ENCODE peak calls at places on chromosomes 13 and 19, in four cellular contexts. One of them, this sample, is unnamed.
A peak's percentile ranks its signal among the peaks of the same experiment; 100 is the strongest.

GRCh38 chr13:43411741-43412140 is 375.0 kb downstream of the ENOX1 start:
- DNase-seq in GM12878: no peak
- DNase-seq in K562: no peak
- DNase-seq in HL-60: no peak
- DNase-seq in this sample: no peak

GRCh38 chr19:23772668-23773063 is 14.0 kb upstream of the ZNF681 start:
- DNase-seq in GM12878: no peak
- DNase-seq in K562: no peak
- DNase-seq in HL-60: no peak
- DNase-seq in this sample: no peak

GRCh38 chr13:22134261-22134660 is 463.4 kb downstream of the FGF9 start:
- DNase-seq in GM12878: no peak
- DNase-seq in K562: no peak
- DNase-seq in HL-60: no peak
- DNase-seq in this sample: no peak

GRCh38 chr19:35396240-35396885 is 25.5 kb downstream of the GPR42 start:
- DNase-seq in GM12878: no peak
- DNase-seq in K562: no peak
- DNase-seq in HL-60: no peak
- DNase-seq in this sample: no peak

GRCh38 chr13:28117689-28118377 is 17.5 kb upstream of the FLT3 start:
- DNase-seq in GM12878: no peak
- DNase-seq in K562: no peak
- DNase-seq in HL-60: no peak
- DNase-seq in this sample: no peak

GRCh38 chr19:55241143-55241934 is 12.8 kb upstream of the TMEM86B start:
- DNase-seq in GM12878: no peak
- DNase-seq in K562: no peak
- DNase-seq in HL-60: no peak
- DNase-seq in this sample: no peak

GRCh38 chr13:25352230-25352629 is 19.5 kb upstream of the ATP8A2 start:
- DNase-seq in GM12878: no peak
- DNase-seq in K562: peak; percentile 77
- DNase-seq in HL-60: no peak
- DNase-seq in this sample: no peak

GRCh38 chr13:33918199-33918932 is 100.4 kb downstream of the RFC3 start:
- DNase-seq in GM12878: no peak
- DNase-seq in K562: no peak
- DNase-seq in HL-60: no peak
- DNase-seq in this sample: no peak

GRCh38 chr19:50663280-50663790 is 14.1 kb downstream of the C19orf81 start:
- DNase-seq in GM12878: no peak
- DNase-seq in K562: no peak
- DNase-seq in HL-60: peak; percentile 14
- DNase-seq in this sample: no peak

GRCh38 chr19:35671818-35672217 is 5.5 kb downstream of the UPK1A start:
- DNase-seq in GM12878: no peak
- DNase-seq in K562: peak; percentile 87
- DNase-seq in HL-60: no peak
- DNase-seq in this sample: no peak

GRCh38 chr13:101916108-101916757 is 463.8 kb downstream of the ITGBL1 start:
- DNase-seq in GM12878: no peak
- DNase-seq in K562: no peak
- DNase-seq in HL-60: no peak
- DNase-seq in this sample: no peak

GRCh38 chr13:40272776-40273139 is 393.7 kb downstream of the FOXO1 start:
- DNase-seq in GM12878: no peak
- DNase-seq in K562: no peak
- DNase-seq in HL-60: no peak
- DNase-seq in this sample: no peak

GRCh38 chr13:31807090-31807541 is 67.8 kb downstream of the RXFP2 start:
- DNase-seq in GM12878: no peak
- DNase-seq in K562: no peak
- DNase-seq in HL-60: peak; percentile 73
- DNase-seq in this sample: no peak

GRCh38 chr13:27913116-27913515 is 6.7 kb upstream of the PDX1 start:
- DNase-seq in GM12878: no peak
- DNase-seq in K562: no peak
- DNase-seq in HL-60: no peak
- DNase-seq in this sample: no peak

GRCh38 chr19:48719263-48720171 is at the start of gene MAMSTR:
- DNase-seq in GM12878: no peak
- DNase-seq in K562: no peak
- DNase-seq in HL-60: no peak
- DNase-seq in this sample: no peak

GRCh38 chr19:51138549-51138979 is 3.5 kb upstream of the SIGLEC7 start:
- DNase-seq in GM12878: no peak
- DNase-seq in K562: no peak
- DNase-seq in HL-60: peak; percentile 82
- DNase-seq in this sample: no peak

GRCh38 chr13:53411443-53411842 is 382.8 kb downstream of the OLFM4 start:
- DNase-seq in GM12878: no peak
- DNase-seq in K562: no peak
- DNase-seq in HL-60: no peak
- DNase-seq in this sample: no peak
- TF ChIP-seq SPI1 in GM12878: no peak
- TF ChIP-seq SPI1 in K562: no peak
- TF ChIP-seq SPI1 in HL-60: no peak
- TF ChIP-seq SPI1 in this sample: no peak

GRCh38 chr13:96940961-96941360 is 53.3 kb downstream of the OXGR1 start:
- DNase-seq in GM12878: no peak
- DNase-seq in K562: no peak
- DNase-seq in HL-60: no peak
- DNase-seq in this sample: no peak

GRCh38 chr13:96935971-96936370 is 58.3 kb downstream of the OXGR1 start:
- DNase-seq in GM12878: no peak
- DNase-seq in K562: no peak
- DNase-seq in HL-60: no peak
- DNase-seq in this sample: no peak

GRCh38 chr13:96934889-96935490 is 59.3 kb downstream of the OXGR1 start:
- DNase-seq in GM12878: no peak
- DNase-seq in K562: no peak
- DNase-seq in HL-60: no peak
- DNase-seq in this sample: no peak
- TF ChIP-seq SPI1 in GM12878: no peak
- TF ChIP-seq SPI1 in K562: no peak
- TF ChIP-seq SPI1 in HL-60: no peak
- TF ChIP-seq SPI1 in this sample: no peak

DNA sequence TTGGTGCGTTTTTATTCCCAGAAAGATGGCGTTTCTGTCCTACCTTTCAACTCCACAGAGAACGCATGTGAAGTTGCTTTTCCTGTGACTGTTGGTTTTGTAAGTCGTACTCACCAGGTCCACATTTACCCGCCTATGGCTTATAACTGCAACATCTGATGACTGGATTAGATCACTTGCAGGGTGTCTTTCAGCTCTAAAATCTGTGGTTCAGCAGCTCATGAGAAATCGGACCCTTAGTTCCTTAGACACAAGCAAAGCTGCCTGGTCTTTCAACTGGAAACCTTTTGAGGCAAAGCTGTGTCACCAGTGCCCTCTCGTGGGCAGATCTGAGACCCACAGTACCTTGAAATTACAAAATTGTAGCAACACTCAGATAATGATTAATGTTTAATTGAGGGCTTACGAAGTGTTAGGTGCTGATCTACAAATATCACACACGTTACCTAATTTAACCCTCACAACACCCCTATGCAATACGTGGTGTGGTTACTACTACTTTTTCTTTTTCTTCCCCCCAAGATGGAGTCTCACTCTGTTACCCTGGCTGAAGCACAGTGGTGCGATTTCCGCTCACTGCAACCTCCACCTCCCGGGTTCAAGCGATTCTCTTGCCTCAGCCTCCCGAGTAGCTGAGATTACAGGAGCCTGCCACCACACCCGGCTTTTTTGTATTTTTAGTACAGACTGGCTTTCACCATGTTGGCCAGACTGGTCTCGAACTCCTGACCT is 65.4 kb downstream of the RUBCNL start:
- DNase-seq in GM12878: peak; percentile 24
- DNase-seq in K562: peak; percentile 53
- DNase-seq in HL-60: peak; percentile 82
- DNase-seq in this sample: peak; percentile 47
- TF ChIP-seq SPI1 in GM12878: no peak
- TF ChIP-seq SPI1 in K562: no peak
- TF ChIP-seq SPI1 in HL-60: no peak
- TF ChIP-seq SPI1 in this sample: no peak

DNA sequence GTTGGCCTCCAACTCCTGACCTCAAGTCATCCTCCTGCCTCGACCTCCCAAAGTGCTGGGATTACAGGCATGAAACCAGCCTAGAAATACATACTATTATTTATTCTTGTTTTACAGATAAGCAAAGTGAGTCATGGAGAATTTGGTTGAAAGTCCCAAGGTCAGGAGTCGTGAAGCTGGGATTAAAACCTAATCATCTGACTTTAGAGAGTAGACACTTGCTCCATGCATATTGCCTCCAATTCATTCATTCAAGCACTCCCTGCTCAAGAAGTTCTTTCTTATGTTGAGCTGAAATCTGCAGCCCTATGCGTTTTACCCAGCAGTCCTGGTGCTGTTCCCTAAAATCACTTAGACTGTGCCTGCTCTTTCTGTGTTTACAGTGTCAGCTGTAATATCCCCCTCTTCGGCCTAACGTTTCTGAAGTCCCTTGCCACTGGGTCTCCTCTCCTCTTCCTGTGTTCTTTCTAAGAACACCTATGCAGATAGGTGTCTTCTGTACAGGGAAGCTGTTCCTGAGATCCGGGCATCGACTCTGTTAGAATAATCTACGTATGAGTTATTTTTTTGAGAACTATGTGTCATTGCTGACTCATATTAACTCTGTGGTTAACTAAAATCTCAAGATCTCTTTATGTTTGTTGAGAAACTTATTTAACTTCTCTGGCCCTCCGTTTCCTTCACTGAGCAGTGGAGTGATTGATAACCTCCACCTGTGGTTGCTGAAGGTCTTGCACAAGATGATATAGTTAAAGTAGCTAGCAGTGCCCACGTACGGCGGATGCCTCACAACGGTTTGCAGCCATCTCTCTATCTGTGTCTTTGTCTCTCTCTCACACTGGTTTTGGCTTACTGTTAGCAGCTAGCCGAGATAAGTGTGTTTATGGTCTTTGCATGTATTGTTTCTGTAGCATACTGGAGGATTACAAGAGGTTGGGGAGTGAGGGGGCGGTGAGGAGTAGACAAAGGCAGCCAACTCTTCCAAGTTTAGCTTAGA is 4.6 kb downstream of the ALOX5AP start:
- DNase-seq in GM12878: peak; percentile 76
- DNase-seq in K562: no peak
- DNase-seq in HL-60: peak; percentile 79
- DNase-seq in this sample: no peak
- TF ChIP-seq SPI1 in GM12878: no peak
- TF ChIP-seq SPI1 in K562: no peak
- TF ChIP-seq SPI1 in HL-60: no peak
- TF ChIP-seq SPI1 in this sample: peak; percentile 24

GRCh38 chr13:35531551-35531950 is 55.1 kb upstream of the MAB21L1 start:
- DNase-seq in GM12878: no peak
- DNase-seq in K562: no peak
- DNase-seq in HL-60: no peak
- DNase-seq in this sample: no peak
- TF ChIP-seq SPI1 in GM12878: no peak
- TF ChIP-seq SPI1 in K562: no peak
- TF ChIP-seq SPI1 in HL-60: no peak
- TF ChIP-seq SPI1 in this sample: no peak

This sample was measured in GM12891.